ENCODE peak calls at places on chromosomes 7 and 10, in nine cellular contexts. I is fibroblast of mammary gland, W is foreskin fibroblast, Y is AG09309, F is astrocyte of the cerebellum, D is lower lobe of right lung, T is fibroblast of pulmonary artery, M is SK-N-SH, J is epithelial cell of esophagus. L is an unnamed sample.
A peak's percentile ranks its signal among the peaks of the same experiment; 100 is the strongest.

GRCh38 chr10:546971-547590 is 142.4 kb downstream of the DIP2C start:
- DNase-seq in I (no peak), F (no peak), D (no peak), M (peak; percentile 62), T (no peak), J (peak; percentile 59), Y (no peak), W (peak; percentile 15), L (no peak)

GRCh38 chr7:131546583-131547111 is 9.8 kb downstream of the PODXL start:
- DNase-seq in T (peak; percentile 18), I (peak; percentile 37), D (no peak), Y (no peak), M (peak; percentile 84), F (no peak), J (no peak), W (no peak), L (no peak)

GRCh38 chr10:34906021-34906965 is 91.2 kb upstream of the PARD3 start:
- DNase-seq in M (peak; percentile 30), J (peak; percentile 96), T (no peak), W (no peak), F (no peak), D (peak; percentile 59), I (no peak), Y (no peak), L (no peak)

GRCh38 chr7:143299840-143300239 is 11.7 kb downstream of the CASP2 start:
- DNase-seq in Y (no peak), W (no peak), D (no peak), F (no peak), I (peak; percentile 12), M (peak; percentile 72), J (peak; percentile 44), T (no peak), L (no peak)

GRCh38 chr7:158261362-158262235 is 326.0 kb downstream of the PTPRN2 start:
- DNase-seq in W (no peak), J (no peak), M (no peak), Y (no peak), T (no peak), D (peak; percentile 26), I (no peak), F (no peak), L (no peak)

GRCh38 chr7:7719235-7719634 is 828 bp upstream of the RPA3 start:
- DNase-seq in T (peak; percentile 93), F (peak; percentile 96), D (no peak), I (peak; percentile 98), Y (peak; percentile 83), W (peak; percentile 90), J (peak; percentile 95), M (peak; percentile 47), L (peak; percentile 91)

GRCh38 chr7:47765373-47765979 is 182.8 kb downstream of the PKD1L1 start:
- DNase-seq in D (no peak), J (no peak), I (no peak), F (no peak), M (no peak), W (no peak), Y (no peak), T (peak; percentile 61), L (no peak)

GRCh38 chr7:141272417-141272816 is 198.6 kb downstream of the TMEM178B start:
- DNase-seq in F (no peak), T (no peak), M (no peak), D (no peak), J (no peak), I (no peak), Y (no peak), W (no peak), L (no peak)

GRCh38 chr10:104150206-104150605 is 28.2 kb downstream of the SFR1 start:
- DNase-seq in J (peak; percentile 22), W (no peak), D (no peak), T (no peak), F (no peak), I (no peak), Y (no peak), M (no peak), L (no peak)

GRCh38 chr7:7178081-7178480 is 4.3 kb upstream of the C1GALT1 start:
- DNase-seq in F (no peak), T (no peak), W (peak; percentile 20), I (no peak), D (no peak), M (no peak), J (peak; percentile 97), Y (no peak), L (no peak)

GRCh38 chr10:63133787-63134557 is 844 bp downstream of the NRBF2 start:
- DNase-seq in M (no peak), W (no peak), T (peak; percentile 54), J (peak; percentile 48), Y (no peak), F (no peak), I (peak; percentile 47), D (no peak), L (no peak)

GRCh38 chr10:5620223-5620721 is 46.1 kb downstream of the ASB13 start:
- DNase-seq in W (no peak), D (peak; percentile 35), T (no peak), M (no peak), Y (no peak), J (no peak), F (no peak), I (no peak), L (no peak)

GRCh38 chr7:51069411-51070083 is 247.1 kb downstream of the COBL start:
- DNase-seq in T (no peak), J (peak; percentile 66), M (no peak), Y (no peak), D (no peak), I (peak; percentile 45), W (no peak), F (peak; percentile 69), L (no peak)

GRCh38 chr10:11825796-11826414 is 2.7 kb downstream of the PROSER2 start:
- DNase-seq in M (no peak), Y (no peak), W (no peak), T (peak; percentile 31), D (no peak), F (no peak), J (no peak), I (peak; percentile 15), L (no peak)

GRCh38 chr10:99276848-99277486 is 41.3 kb upstream of the HPSE2 start:
- DNase-seq in W (peak; percentile 10), J (peak; percentile 25), T (peak; percentile 35), M (peak; percentile 18), Y (no peak), F (no peak), I (peak; percentile 43), D (no peak), L (no peak)

GRCh38 chr7:13725591-13725990 is 263.9 kb downstream of the ETV1 start:
- DNase-seq in Y (no peak), T (peak; percentile 20), I (peak; percentile 8), M (no peak), W (no peak), J (no peak), D (no peak), F (no peak), L (no peak)
- TF ChIP-seq CTCF in Y (no peak), T (peak; percentile 8), I (peak; percentile 22), M (peak; percentile 39), W (no peak), J (no peak), D (no peak), F (no peak), L (no peak)

DNA sequence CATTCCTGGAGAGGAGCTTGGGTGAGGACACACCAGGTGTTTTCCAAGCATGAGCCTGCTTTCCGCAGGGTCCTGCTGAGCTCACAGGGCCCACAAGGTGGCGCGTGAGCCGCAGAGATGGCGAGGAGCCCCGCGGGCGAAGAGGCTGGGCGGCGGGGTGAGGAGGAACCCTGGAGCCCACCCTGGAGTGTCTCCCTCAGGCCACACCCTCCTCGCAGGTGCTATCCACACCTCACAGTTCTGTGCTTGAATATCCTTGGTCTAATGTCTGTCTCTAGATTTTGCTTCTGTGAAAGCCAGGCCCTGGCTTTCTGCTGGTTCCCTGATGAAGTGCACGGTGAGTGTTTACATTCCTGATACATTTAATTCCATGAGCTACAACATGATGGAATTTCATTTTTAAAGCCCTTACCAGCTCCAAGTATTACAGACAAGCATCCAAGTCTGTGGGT is 433.6 kb downstream of the ACTR3B start:
- DNase-seq in F (no peak), I (no peak), D (peak; percentile 57), W (no peak), T (no peak), Y (no peak), J (peak; percentile 4), M (peak; percentile 74), L (no peak)
- TF ChIP-seq CTCF in F (peak; percentile 26), I (no peak), D (peak; percentile 57), W (no peak), T (no peak), Y (no peak), J (peak; percentile 19), M (peak; percentile 29), L (no peak)

GRCh38 chr7:16113058-16113457 is 308.3 kb downstream of the CRPPA start:
- DNase-seq in D (no peak), T (no peak), J (no peak), I (no peak), Y (no peak), W (no peak), F (no peak), M (no peak), L (no peak)

GRCh38 chr7:16115374-16115773 is 306.0 kb downstream of the CRPPA start:
- DNase-seq in I (no peak), M (no peak), F (no peak), D (no peak), W (no peak), J (no peak), Y (no peak), T (no peak), L (no peak)

GRCh38 chr7:16114071-16114470 is 307.3 kb downstream of the CRPPA start:
- DNase-seq in I (no peak), F (no peak), D (no peak), W (no peak), Y (no peak), T (no peak), J (no peak), M (no peak), L (no peak)

DNA sequence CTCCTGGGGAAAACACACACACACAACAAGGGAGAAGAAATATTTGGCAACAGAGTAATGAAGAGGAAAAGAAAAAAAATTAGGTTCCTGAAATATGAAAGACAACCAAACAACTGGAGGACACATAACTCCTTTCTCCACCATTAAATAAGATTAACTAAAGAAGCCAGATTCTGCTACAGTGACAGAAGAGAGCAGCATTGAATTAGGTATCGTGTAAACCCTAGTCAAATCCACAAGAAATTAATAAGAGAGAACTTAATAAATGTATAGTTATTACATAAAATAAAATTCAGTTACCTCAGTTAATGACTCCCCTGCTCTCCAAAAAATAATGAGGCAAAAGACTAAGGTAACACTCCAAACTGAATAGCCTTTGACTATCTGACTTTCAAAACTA is 306.7 kb downstream of the CRPPA start:
- DNase-seq in F (peak; percentile 48), I (peak; percentile 75), W (peak; percentile 42), M (no peak), T (peak; percentile 81), Y (peak; percentile 23), D (no peak), J (peak; percentile 71), L (no peak)
- TF ChIP-seq CTCF in F (peak; percentile 39), I (peak; percentile 54), W (peak; percentile 45), M (peak; percentile 61), T (peak; percentile 60), Y (peak; percentile 50), D (peak; percentile 23), J (peak; percentile 56), L (peak; percentile 51)

DNA sequence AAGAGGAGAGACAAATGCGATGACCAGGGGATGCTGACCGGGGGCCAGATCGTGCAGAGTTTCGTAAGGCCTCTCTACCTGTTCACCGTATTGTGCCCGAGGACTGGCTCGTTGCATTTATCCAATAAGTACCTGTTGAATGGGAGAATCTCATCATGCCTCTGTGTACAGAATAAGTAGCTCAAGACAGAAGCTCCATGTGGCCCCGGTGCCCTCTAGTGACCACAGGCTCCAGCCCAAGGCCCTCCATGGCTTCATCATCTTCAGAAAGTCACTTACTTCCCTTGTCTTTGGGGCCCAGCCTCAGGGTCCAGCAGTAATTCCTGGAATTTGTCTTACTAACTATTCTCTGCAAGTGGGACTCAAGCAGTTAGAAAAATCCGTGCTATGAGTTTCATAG is 151.0 kb downstream of the CHN2 start:
- DNase-seq in W (no peak), D (peak; percentile 51), T (peak; percentile 45), I (peak; percentile 39), M (peak; percentile 63), F (no peak), J (peak; percentile 59), Y (no peak), L (no peak)
- TF ChIP-seq CTCF in W (peak; percentile 2), D (peak; percentile 41), T (peak; percentile 45), I (peak; percentile 42), M (peak; percentile 37), F (peak; percentile 40), J (peak; percentile 36), Y (peak; percentile 3), L (peak; percentile 5)

L was measured in AG09319.